ENCODE peak calls at places on chromosomes 3 and 15, in four cellular contexts. One of them, this sample, is unnamed.

GRCh38 chr3:197478746-197479668 is 76.8 kb downstream of the BDH1 start:
- DNase-seq in K562: no peak
- DNase-seq in HCT116: no peak
- DNase-seq in HepG2: no peak
- DNase-seq in this sample: peak

GRCh38 chr15:56042982-56043980 is 49.9 kb upstream of the NEDD4 start:
- DNase-seq in K562: no peak
- DNase-seq in HepG2: peak
- DNase-seq in HCT116: no peak
- DNase-seq in this sample: peak

GRCh38 chr3:196654691-196655090 is 15.2 kb downstream of the NRROS start:
- DNase-seq in HCT116: no peak
- DNase-seq in K562: no peak
- DNase-seq in HepG2: no peak
- DNase-seq in this sample: no peak

GRCh38 chr3:151431940-151432339 is 28.9 kb downstream of the IGSF10 start:
- DNase-seq in HepG2: no peak
- DNase-seq in K562: no peak
- DNase-seq in HCT116: no peak
- DNase-seq in this sample: no peak

GRCh38 chr15:82647045-82647834 is at the start of gene CPEB1:
- DNase-seq in HCT116: no peak
- DNase-seq in K562: peak
- DNase-seq in HepG2: no peak
- DNase-seq in this sample: no peak

GRCh38 chr3:187738400-187739124 is 6.7 kb downstream of the BCL6 start:
- DNase-seq in HCT116: peak
- DNase-seq in HepG2: peak
- DNase-seq in K562: peak
- DNase-seq in this sample: peak

GRCh38 chr3:183261103-183261502 is 8.1 kb downstream of the B3GNT5 start:
- DNase-seq in K562: no peak
- DNase-seq in HCT116: no peak
- DNase-seq in HepG2: no peak
- DNase-seq in this sample: no peak

GRCh38 chr3:156332304-156332703 is 211.9 kb downstream of the KCNAB1 start:
- DNase-seq in HepG2: no peak
- DNase-seq in HCT116: no peak
- DNase-seq in K562: no peak
- DNase-seq in this sample: no peak

GRCh38 chr15:85494035-85494793 is 113.8 kb downstream of the AKAP13 start:
- DNase-seq in K562: no peak
- DNase-seq in HCT116: peak
- DNase-seq in HepG2: no peak
- DNase-seq in this sample: no peak

GRCh38 chr3:44030690-44031344 is 210.9 kb upstream of the TOPAZ1 start:
- DNase-seq in HepG2: no peak
- DNase-seq in K562: no peak
- DNase-seq in HCT116: no peak
- DNase-seq in this sample: no peak

GRCh38 chr3:113097821-113098516 is 107.2 kb downstream of the GTPBP8 start:
- DNase-seq in HepG2: peak
- DNase-seq in K562: no peak
- DNase-seq in HCT116: peak
- DNase-seq in this sample: no peak
- TF ChIP-seq JUND in HepG2: no peak
- TF ChIP-seq JUND in K562: no peak
- TF ChIP-seq JUND in HCT116: peak
- TF ChIP-seq JUND in this sample: no peak

DNA sequence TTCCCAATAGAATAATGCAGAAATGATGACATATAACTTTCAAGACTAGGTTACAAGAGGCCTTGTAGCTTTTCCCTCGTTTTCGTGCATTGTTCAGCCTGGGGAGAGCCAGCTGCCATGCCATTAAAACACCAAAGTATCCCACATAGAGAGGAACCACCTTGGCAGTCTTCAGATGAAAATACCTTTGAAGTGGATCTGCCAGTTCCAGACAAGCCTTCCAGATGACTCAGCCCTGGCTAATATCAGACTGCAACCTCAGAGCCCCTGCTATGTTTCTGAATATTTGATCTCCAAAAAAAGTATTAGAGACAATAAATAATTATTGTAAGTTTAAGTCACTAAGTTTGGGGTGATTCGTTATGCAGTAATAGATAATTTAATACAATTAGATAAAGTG is 294.3 kb upstream of the GBE1 start:
- DNase-seq in HepG2: no peak
- DNase-seq in K562: no peak
- DNase-seq in HCT116: peak
- DNase-seq in this sample: no peak
- TF ChIP-seq JUND in HepG2: no peak
- TF ChIP-seq JUND in K562: no peak
- TF ChIP-seq JUND in HCT116: peak
- TF ChIP-seq JUND in this sample: no peak

DNA sequence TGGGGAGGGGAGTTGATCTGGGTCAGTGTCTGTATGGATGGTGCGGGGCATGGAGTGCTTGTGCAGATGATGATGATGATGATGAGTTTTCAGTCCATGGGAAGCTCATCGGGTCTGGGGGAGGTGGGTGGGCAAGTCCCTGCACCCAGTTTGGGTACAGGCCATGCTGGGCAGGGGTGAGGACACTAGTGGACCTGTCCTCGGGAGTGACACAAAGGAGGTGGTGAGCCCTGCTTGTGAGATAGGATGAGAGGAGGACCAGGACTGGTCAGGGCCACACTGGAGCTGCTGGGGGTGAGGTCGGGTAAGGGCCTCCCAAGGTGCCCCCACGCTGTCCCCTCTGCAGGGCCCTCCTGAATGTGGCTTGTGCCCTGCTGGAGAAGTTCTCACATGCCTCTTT is 177.9 kb downstream of the APBA2 start:
- DNase-seq in HCT116: no peak
- DNase-seq in HepG2: no peak
- DNase-seq in K562: no peak
- DNase-seq in this sample: no peak
- TF ChIP-seq JUND in HCT116: no peak
- TF ChIP-seq JUND in HepG2: no peak
- TF ChIP-seq JUND in K562: no peak
- TF ChIP-seq JUND in this sample: no peak

GRCh38 chr3:177300039-177300833 is 103.0 kb upstream of the TBL1XR1 start:
- DNase-seq in K562: no peak
- DNase-seq in HepG2: peak
- DNase-seq in HCT116: no peak
- DNase-seq in this sample: no peak
- TF ChIP-seq JUND in K562: peak
- TF ChIP-seq JUND in HepG2: no peak
- TF ChIP-seq JUND in HCT116: no peak
- TF ChIP-seq JUND in this sample: no peak

GRCh38 chr3:154356009-154356408 is 31.7 kb upstream of the DHX36 start:
- DNase-seq in K562: no peak
- DNase-seq in HCT116: no peak
- DNase-seq in HepG2: no peak
- DNase-seq in this sample: no peak
- TF ChIP-seq JUND in K562: no peak
- TF ChIP-seq JUND in HCT116: peak
- TF ChIP-seq JUND in HepG2: no peak
- TF ChIP-seq JUND in this sample: no peak

GRCh38 chr15:44729394-44729913 is 6.9 kb upstream of the TRIM69 start:
- DNase-seq in HCT116: no peak
- DNase-seq in K562: peak
- DNase-seq in HepG2: no peak
- DNase-seq in this sample: no peak
- TF ChIP-seq JUND in HCT116: no peak
- TF ChIP-seq JUND in K562: no peak
- TF ChIP-seq JUND in HepG2: no peak
- TF ChIP-seq JUND in this sample: no peak

This sample was measured in T47D.